ENCODE peak calls at places on chromosomes 5 and 9, in seven cellular contexts. K, L, O, G, P, N and V are unnamed samples. For H3K4me1, the result is how much of the 10 kb centered on the place peaks cover.

GRCh38 chr9:125343518-125344284 is 82.1 kb downstream of the GAPVD1 start:
- DNase-seq in K (no peak), L (no peak), O (no peak), G (no peak), P (no peak), N (peak), V (no peak)

GRCh38 chr9:546235-546634 is 295.3 kb upstream of the DMRT1 start:
- DNase-seq in K (no peak), L (no peak), O (no peak), G (no peak), P (no peak), N (no peak), V (no peak)

GRCh38 chr5:143277536-143277935 is 126.0 kb downstream of the NR3C1 start:
- DNase-seq in K (no peak), L (no peak), O (no peak), G (no peak), P (no peak), N (no peak), V (no peak)

GRCh38 chr5:126383246-126383645 is 40.0 kb upstream of the GRAMD2B start:
- DNase-seq in K (no peak), L (no peak), O (no peak), G (no peak), P (no peak), N (peak), V (no peak)

GRCh38 chr5:76489877-76490688 is 87.0 kb downstream of the IQGAP2 start:
- DNase-seq in K (no peak), L (no peak), O (no peak), G (no peak), P (no peak), N (no peak), V (no peak)

GRCh38 chr9:18479405-18479804 is 5.5 kb downstream of the ADAMTSL1 start:
- DNase-seq in K (no peak), L (no peak), O (no peak), G (no peak), P (no peak), N (no peak), V (no peak)

GRCh38 chr9:105296889-105297288 is 52.4 kb downstream of the SLC44A1 start:
- DNase-seq in K (no peak), L (no peak), O (no peak), G (no peak), P (peak), N (peak), V (no peak)

GRCh38 chr9:35679766-35680330 is 6.1 kb downstream of the CA9 start:
- DNase-seq in K (no peak), L (no peak), O (no peak), G (no peak), P (no peak), N (no peak), V (no peak)

GRCh38 chr5:96823900-96824351 is 16.2 kb upstream of the ERAP1 start:
- DNase-seq in K (no peak), L (no peak), O (no peak), G (no peak), P (peak), N (peak), V (no peak)

DNA sequence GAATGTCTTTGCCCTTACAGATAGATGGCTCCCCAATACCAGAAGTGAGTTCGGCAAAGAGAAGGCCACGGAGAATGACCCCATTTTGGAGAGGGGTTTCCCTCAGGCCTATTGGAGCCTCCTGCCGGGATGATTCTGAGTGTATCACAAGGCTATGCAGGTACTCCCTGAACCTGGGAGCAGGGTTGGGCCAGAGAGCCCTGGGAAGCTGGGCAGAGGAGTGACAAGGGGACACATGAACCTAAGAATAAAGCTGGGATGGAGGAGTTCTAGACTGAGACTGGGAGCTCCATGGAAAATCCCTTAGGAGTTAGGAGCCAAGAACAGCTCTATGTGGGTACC is 433 bp downstream of the LEAP2 start:
- DNase-seq in K (no peak), L (no peak), O (no peak), G (no peak), P (no peak), N (no peak), V (no peak)
- TF ChIP-seq POLR2A in K (no peak), L (no peak), O (no peak), G (no peak), P (no peak), N (no peak), V (no peak)

DNA sequence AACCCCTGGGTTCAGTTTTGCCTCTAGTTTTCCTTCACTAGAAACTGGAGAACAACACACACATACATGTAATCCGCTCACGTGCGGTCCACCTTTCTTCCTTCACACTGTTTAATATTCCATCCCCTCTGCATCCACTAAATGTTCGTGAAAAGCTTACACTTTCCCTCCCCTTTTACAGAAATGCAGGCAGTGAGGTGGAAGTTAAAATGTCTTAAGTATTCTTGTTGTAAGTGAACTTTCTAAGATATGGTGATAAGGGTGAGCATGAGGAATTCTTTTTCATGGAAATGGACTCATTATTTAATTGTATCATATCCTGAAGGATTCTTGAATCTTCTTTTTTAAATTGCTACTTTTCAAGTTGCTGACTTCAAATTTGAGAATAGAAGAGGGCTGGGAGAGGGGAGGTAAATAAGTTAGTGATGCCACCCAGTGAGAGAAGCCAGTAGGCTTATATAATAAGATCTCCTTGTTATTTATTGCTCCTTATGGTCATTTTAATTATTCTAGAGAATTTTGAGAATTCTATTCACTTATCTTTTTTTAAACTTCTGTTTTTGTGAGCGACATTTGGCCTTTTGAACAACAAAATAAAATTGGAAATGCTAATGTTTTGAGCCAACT is 90.3 kb downstream of the TLE4 start:
- DNase-seq in K (no peak), L (no peak), O (no peak), G (no peak), P (no peak), N (no peak), V (no peak)
- H3K4me1 ChIP-seq in K (under half), L (under half), O (under half), G (under half), P (under half), N (under half), V (under half)

DNA sequence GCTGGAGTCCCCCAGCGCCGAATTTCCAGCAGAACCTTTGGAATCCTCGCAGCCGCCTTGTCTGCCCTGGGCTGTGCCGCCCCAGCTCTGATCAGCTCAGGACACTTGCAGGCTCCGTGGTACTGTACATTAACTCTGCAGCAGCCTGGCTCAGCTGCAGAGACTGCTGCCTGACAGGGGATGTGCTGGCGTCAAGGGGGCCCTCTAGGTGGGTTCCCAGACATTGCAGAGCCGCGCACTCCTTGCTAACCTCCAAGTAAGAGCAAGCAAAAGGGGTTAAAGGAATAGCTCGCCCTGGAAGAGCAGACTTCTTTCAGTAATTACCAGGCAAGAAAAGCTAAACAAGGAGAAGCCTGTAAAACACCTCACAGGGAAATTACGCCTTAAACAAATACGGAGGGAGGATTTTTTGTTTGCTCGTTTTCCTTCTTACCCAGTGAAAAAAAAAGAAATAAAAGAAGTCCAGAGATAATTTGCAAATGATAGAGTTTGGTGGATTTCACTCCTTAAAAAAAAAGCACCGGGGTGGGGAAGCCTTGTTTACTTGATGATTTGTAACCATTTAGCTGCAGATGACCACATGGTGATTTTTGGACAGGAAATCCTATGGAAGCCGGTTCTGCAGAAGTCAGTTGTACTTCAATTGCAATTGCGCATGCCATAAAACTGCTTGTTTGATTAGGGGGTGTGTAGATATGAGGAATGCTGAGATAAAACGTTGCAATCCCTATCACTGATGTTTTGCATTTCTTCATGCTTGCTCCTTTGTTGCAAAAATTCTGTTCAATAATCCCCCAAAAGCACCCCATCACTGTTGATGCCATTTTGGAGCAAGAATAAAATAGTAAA is 305.8 kb downstream of the PDE4D start:
- DNase-seq in K (no peak), L (no peak), O (peak), G (peak), P (peak), N (peak), V (no peak)
- TF ChIP-seq POLR2A in K (no peak), L (no peak), O (no peak), G (no peak), P (peak), N (no peak), V (no peak)

GRCh38 chr9:120933310-120934044 is 6.9 kb upstream of the TRAF1 start:
- DNase-seq in K (no peak), L (no peak), O (peak), G (no peak), P (no peak), N (no peak), V (no peak)
- H3K4me1 ChIP-seq in K (half or more), L (half or more), O (half or more), G (under half), P (under half), N (under half), V (under half)

GRCh38 chr9:27344776-27345175 is 47.8 kb upstream of the EQTN start:
- DNase-seq in K (no peak), L (no peak), O (no peak), G (no peak), P (no peak), N (no peak), V (no peak)
- TF ChIP-seq POLR2A in K (no peak), L (no peak), O (no peak), G (no peak), P (no peak), N (no peak), V (no peak)

GRCh38 chr9:38046669-38047300 is 22.2 kb downstream of the SHB start:
- DNase-seq in K (no peak), L (no peak), O (peak), G (no peak), P (no peak), N (peak), V (peak)
- H3K4me1 ChIP-seq in K (half or more), L (under half), O (under half), G (under half), P (half or more), N (under half), V (under half)

DNA sequence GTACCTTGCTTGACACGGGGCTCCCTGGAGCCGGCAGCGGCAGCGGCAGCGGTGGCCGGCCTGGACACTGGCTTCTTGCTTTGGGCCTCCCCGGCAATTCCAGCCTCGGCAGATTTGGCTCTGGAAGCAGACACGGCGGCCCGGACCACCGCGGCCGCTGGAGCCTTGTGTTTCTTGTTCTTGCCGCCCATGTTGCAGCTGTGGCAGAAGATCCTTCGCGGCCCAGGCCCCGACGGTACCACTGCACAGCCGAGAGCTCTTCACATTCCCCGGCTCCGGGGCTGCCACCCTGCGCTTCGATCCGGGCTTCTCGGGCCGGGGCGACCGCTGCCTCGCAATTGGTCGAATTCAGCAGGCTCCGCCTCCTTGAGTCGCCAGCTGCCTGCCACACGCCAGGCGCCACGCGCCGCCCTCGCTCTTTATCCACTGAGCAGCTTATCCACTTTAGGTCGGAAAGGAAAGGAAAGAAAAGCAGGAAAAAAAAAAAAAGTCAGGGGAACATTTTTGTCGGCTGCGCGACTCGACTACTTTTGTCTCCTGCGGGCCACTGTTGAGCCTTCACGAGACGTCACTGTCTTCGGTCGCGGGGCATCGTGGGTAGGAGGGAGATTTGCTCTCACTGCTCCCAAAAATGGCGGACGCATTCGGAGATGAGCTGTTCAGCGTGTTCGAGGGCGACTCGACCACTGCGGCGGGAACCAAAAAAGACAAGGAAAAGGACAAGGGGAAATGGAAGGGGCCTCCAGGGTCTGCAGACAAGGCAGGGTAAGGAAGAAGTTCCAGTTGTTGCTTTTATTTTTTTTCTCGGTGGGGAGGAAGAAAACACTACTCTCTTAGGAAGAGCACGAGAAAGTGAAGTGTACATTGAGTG is at the start of the genes DHX29 and MTREX:
- DNase-seq in K (peak), L (peak), O (peak), G (peak), P (peak), N (peak), V (peak)
- TF ChIP-seq POLR2A in K (peak), L (peak), O (peak), G (peak), P (peak), N (peak), V (peak)

GRCh38 chr5:161720460-161720859 is 34.9 kb downstream of the GABRA6 start:
- DNase-seq in K (no peak), L (no peak), O (no peak), G (no peak), P (no peak), N (no peak), V (no peak)

DNA sequence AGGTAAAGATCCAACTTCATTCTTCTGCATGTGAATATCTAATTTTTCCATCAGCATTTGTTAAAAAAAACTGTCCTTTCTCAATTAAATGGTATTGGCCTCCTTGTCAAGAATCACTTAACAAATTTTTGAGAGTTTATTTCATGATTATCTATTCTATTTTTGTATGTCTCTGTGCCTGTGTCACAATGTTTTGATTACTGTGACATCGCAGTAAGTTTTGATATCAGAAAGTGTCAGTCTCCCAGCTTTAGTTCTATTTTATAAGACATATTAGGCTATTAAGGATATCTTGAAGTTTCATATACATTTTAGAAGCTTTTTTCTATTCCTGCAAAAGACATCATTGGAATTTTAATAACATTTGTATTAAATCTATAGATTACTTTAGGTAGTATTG is 33.6 kb downstream of the GABRA6 start:
- DNase-seq in K (no peak), L (no peak), O (no peak), G (no peak), P (no peak), N (no peak), V (no peak)
- H3K4me1 ChIP-seq in K (under half), L (under half), O (under half), G (under half), P (under half), N (under half), V (under half)

GRCh38 chr9:135086597-135087488 is 625 bp upstream of the OLFM1 start:
- DNase-seq in K (no peak), L (no peak), O (no peak), G (no peak), P (no peak), N (no peak), V (no peak)

GRCh38 chr9:135085830-135086546 is 1.5 kb upstream of the OLFM1 start:
- DNase-seq in K (no peak), L (peak), O (peak), G (peak), P (peak), N (peak), V (peak)

GRCh38 chr9:135087899-135088347 is 455 bp downstream of the OLFM1 start:
- DNase-seq in K (no peak), L (no peak), O (no peak), G (no peak), P (no peak), N (no peak), V (no peak)

GRCh38 chr9:135088348-135088978 is 995 bp downstream of the OLFM1 start:
- DNase-seq in K (no peak), L (no peak), O (no peak), G (no peak), P (no peak), N (no peak), V (no peak)

DNA sequence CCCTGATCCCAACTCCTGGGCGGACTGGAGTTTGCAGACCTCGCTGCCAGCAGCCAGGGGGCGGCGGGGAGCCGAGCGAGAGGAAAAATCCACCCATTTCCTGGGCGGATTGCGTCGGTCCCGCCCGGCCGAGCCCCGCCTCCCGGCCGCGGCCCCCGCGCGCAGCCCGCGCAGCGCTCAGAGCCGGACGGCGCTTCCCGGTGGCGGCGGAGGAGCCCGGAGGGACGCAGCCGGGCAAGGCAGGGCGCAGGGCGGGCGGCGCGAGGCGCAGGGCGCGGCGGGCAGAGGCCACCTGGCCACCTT is at the start of gene OLFM1:
- DNase-seq in K (no peak), L (peak), O (peak), G (peak), P (peak), N (peak), V (peak)
- TF ChIP-seq POLR2A in K (no peak), L (peak), O (no peak), G (peak), P (no peak), N (no peak), V (no peak)

DNA sequence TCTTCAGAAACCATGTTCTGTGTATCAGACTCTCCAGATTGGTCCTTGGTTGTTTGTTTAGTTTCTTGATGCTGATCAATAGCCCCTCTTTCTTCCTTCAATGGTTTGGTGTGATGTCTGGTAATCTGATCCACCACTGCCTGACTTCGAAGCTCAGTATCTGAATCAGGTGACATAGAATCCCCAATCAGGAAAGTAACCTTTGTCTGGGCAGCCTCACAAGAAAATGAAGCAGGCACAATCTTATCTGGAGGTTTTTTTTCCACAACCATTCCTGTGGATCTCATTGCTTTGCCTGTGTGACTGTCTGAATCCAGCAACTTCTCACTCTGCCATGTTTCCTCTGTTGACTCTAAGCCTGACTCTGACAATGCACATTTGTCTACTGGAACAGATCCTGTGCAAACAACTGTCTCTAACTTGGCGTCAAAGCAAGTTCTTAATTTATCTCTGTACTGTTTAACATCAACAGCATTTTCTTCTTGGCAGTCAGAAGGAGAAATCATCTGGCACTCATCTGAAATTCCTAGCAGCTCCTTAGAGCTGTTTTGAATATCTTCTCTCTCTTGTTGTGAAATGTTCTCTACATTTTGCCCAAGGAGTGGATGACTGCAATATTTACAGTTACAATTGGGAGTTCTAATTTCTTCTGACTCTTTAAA is 37.1 kb upstream of the RAPGEF6 start:
- DNase-seq in K (no peak), L (peak), O (no peak), G (no peak), P (no peak), N (peak), V (no peak)
- H3K4me1 ChIP-seq in K (under half), L (under half), O (under half), G (under half), P (under half), N (under half), V (under half)